ENCODE peak calls at places on chromosome 18, in nine cellular contexts. P, K, B, Z, S, X, I, E and L are unnamed samples.

GRCh38 chr18:8701546-8702118 is 3.7 kb upstream of the MTCL1 start:
- DNase-seq in P (no peak), K (no peak), B (no peak), Z (no peak), S (no peak), X (no peak), I (no peak), E (peak; percentile 72), L (no peak)

GRCh38 chr18:79328917-79329316 is 66.8 kb upstream of the NFATC1 start:
- DNase-seq in P (no peak), K (no peak), B (no peak), Z (no peak), S (no peak), X (no peak), I (no peak), E (no peak), L (no peak)

GRCh38 chr18:41875094-41875780 is 79.8 kb upstream of the PIK3C3 start:
- DNase-seq in P (no peak), K (no peak), B (no peak), Z (no peak), S (no peak), X (no peak), I (no peak), E (peak; percentile 4), L (no peak)

GRCh38 chr18:73924316-73924715 is 223.3 kb downstream of the FBXO15 start:
- DNase-seq in P (no peak), K (no peak), B (no peak), Z (no peak), S (no peak), X (no peak), I (no peak), E (no peak), L (no peak)

GRCh38 chr18:73670536-73670935 is 477.1 kb downstream of the FBXO15 start:
- DNase-seq in P (no peak), K (no peak), B (no peak), Z (no peak), S (no peak), X (no peak), I (no peak), E (no peak), L (no peak)

GRCh38 chr18:39835303-39836030 is 2119.6 kb upstream of the PIK3C3 start:
- DNase-seq in P (no peak), K (no peak), B (no peak), Z (no peak), S (no peak), X (no peak), I (peak; percentile 55), E (no peak), L (no peak)

GRCh38 chr18:27136208-27136535 is 48.9 kb downstream of the CHST9 start:
- DNase-seq in P (no peak), K (no peak), B (no peak), Z (no peak), S (no peak), X (no peak), I (peak; percentile 83), E (no peak), L (no peak)

GRCh38 chr18:10278265-10278664 is 176.2 kb upstream of the APCDD1 start:
- DNase-seq in P (no peak), K (no peak), B (no peak), Z (no peak), S (no peak), X (no peak), I (no peak), E (no peak), L (no peak)

GRCh38 chr18:5506174-5506573 is 37.6 kb downstream of the EPB41L3 start:
- DNase-seq in P (no peak), K (no peak), B (no peak), Z (no peak), S (no peak), X (no peak), I (no peak), E (no peak), L (no peak)

GRCh38 chr18:76619342-76620315 is 124.6 kb upstream of the ZNF516 start:
- DNase-seq in P (no peak), K (peak; percentile 22), B (peak; percentile 45), Z (no peak), S (peak; percentile 17), X (no peak), I (peak; percentile 91), E (no peak), L (no peak)

GRCh38 chr18:35345460-35345921 is 1.3 kb upstream of the ZNF24 start:
- DNase-seq in P (no peak), K (no peak), B (peak; percentile 69), Z (no peak), S (peak; percentile 45), X (no peak), I (no peak), E (no peak), L (no peak)

GRCh38 chr18:55088000-55088401 is 128.7 kb upstream of the CCDC68 start:
- DNase-seq in P (no peak), K (no peak), B (no peak), Z (no peak), S (no peak), X (no peak), I (peak; percentile 63), E (no peak), L (no peak)

GRCh38 chr18:67467188-67467587 is 49.3 kb downstream of the DSEL start:
- DNase-seq in P (no peak), K (no peak), B (no peak), Z (no peak), S (no peak), X (no peak), I (no peak), E (no peak), L (no peak)

GRCh38 chr18:74571895-74572680 is 25.6 kb upstream of the ZNF407 start:
- DNase-seq in P (no peak), K (no peak), B (no peak), Z (no peak), S (no peak), X (no peak), I (no peak), E (no peak), L (no peak)

GRCh38 chr18:58762781-58763171 is 91.5 kb downstream of the MALT1 start:
- DNase-seq in P (no peak), K (peak; percentile 1), B (no peak), Z (no peak), S (no peak), X (no peak), I (peak; percentile 51), E (no peak), L (no peak)

GRCh38 chr18:49608366-49608747 is 46.5 kb downstream of the LIPG start:
- DNase-seq in P (no peak), K (no peak), B (no peak), Z (no peak), S (no peak), X (no peak), I (peak; percentile 33), E (no peak), L (no peak)

GRCh38 chr18:6728809-6729246 is 688 bp upstream of the ARHGAP28 start:
- DNase-seq in P (no peak), K (no peak), B (peak; percentile 68), Z (no peak), S (no peak), X (no peak), I (no peak), E (no peak), L (no peak)

GRCh38 chr18:31041346-31042067 is 1.0 kb downstream of the DSC3 start:
- DNase-seq in P (no peak), K (peak; percentile 11), B (peak; percentile 14), Z (no peak), S (no peak), X (no peak), I (peak; percentile 63), E (no peak), L (no peak)

GRCh38 chr18:14577971-14578370 is 34.6 kb upstream of the POTEC start:
- DNase-seq in P (no peak), K (no peak), B (no peak), Z (no peak), S (no peak), X (no peak), I (no peak), E (no peak), L (no peak)